ENCODE peak calls at places on chromosomes 16 and 17, in nine cellular contexts. V is neuronal stem cell; J is effector CD4-positive, alpha-beta T cell; N is iris pigment epithelial cell; Q is AG04449; R is NCI-H510A treated with DMSO at 0.1 percent for 48 hours; B is heart left ventricle; Y is stomach; I is dorsolateral prefrontal cortex. F is an unnamed sample.

GRCh38 chr17:488993-489757 is 136.6 kb upstream of the RPH3AL start:
- DNase-seq in V (peak), J (peak), N (peak), Q (no peak), R (no peak), B (peak), Y (no peak), I (no peak), F (peak)

GRCh38 chr16:74608381-74608780 is 1.5 kb upstream of the GLG1 start:
- DNase-seq in V (no peak), J (no peak), N (no peak), Q (no peak), R (no peak), B (no peak), Y (no peak), I (no peak), F (no peak)

GRCh38 chr17:35299108-35299507 is 56.2 kb downstream of the SLFN5 start:
- DNase-seq in V (no peak), J (no peak), N (no peak), Q (no peak), R (no peak), B (no peak), Y (peak), I (no peak), F (no peak)

GRCh38 chr16:1676661-1677060 is 1.4 kb upstream of the JPT2 start:
- DNase-seq in V (no peak), J (no peak), N (no peak), Q (no peak), R (no peak), B (no peak), Y (no peak), I (no peak), F (no peak)

GRCh38 chr16:27264151-27264550 is 4.4 kb downstream of the NSMCE1 start:
- DNase-seq in V (no peak), J (no peak), N (peak), Q (no peak), R (no peak), B (no peak), Y (no peak), I (no peak), F (no peak)

GRCh38 chr16:1688807-1689560 is 10.9 kb downstream of the JPT2 start:
- DNase-seq in V (no peak), J (no peak), N (peak), Q (no peak), R (no peak), B (no peak), Y (peak), I (no peak), F (no peak)

GRCh38 chr16:72985148-72985882 is 62.6 kb downstream of the ZFHX3 start:
- DNase-seq in V (no peak), J (no peak), N (peak), Q (peak), R (no peak), B (peak), Y (no peak), I (no peak), F (no peak)

GRCh38 chr17:74631468-74632195 is 8.1 kb upstream of the CD300E start:
- DNase-seq in V (no peak), J (no peak), N (no peak), Q (no peak), R (no peak), B (no peak), Y (no peak), I (no peak), F (no peak)

GRCh38 chr16:54207837-54208236 is 78.8 kb downstream of the IRX3 start:
- DNase-seq in V (no peak), J (no peak), N (no peak), Q (no peak), R (no peak), B (no peak), Y (no peak), I (no peak), F (no peak)

GRCh38 chr17:80064696-80065095 is 28.3 kb downstream of the CCDC40 start:
- DNase-seq in V (no peak), J (no peak), N (no peak), Q (no peak), R (no peak), B (no peak), Y (no peak), I (no peak), F (no peak)

GRCh38 chr17:73401911-73402310 is 90.1 kb upstream of the CDC42EP4 start:
- DNase-seq in V (peak), J (no peak), N (peak), Q (no peak), R (peak), B (peak), Y (no peak), I (peak), F (no peak)

GRCh38 chr17:57873261-57874057 is 23.6 kb upstream of the MRPS23 start:
- DNase-seq in V (no peak), J (no peak), N (no peak), Q (no peak), R (no peak), B (no peak), Y (no peak), I (no peak), F (no peak)

GRCh38 chr17:9144502-9145233 is 123.4 kb downstream of the NTN1 start:
- DNase-seq in V (no peak), J (no peak), N (no peak), Q (no peak), R (no peak), B (no peak), Y (no peak), I (no peak), F (no peak)

GRCh38 chr16:88099563-88099890 is 148.3 kb downstream of the BANP start:
- DNase-seq in V (no peak), J (no peak), N (no peak), Q (no peak), R (no peak), B (peak), Y (no peak), I (no peak), F (no peak)

GRCh38 chr17:48162946-48163506 is 55.5 kb downstream of the SNX11 start:
- DNase-seq in V (no peak), J (no peak), N (peak), Q (no peak), R (no peak), B (no peak), Y (peak), I (no peak), F (no peak)

GRCh38 chr17:69733171-69734014 is 318.9 kb downstream of the MAP2K6 start:
- DNase-seq in V (no peak), J (no peak), N (peak), Q (peak), R (peak), B (peak), Y (no peak), I (no peak), F (no peak)

GRCh38 chr17:47897561-47897960 is 1.5 kb downstream of the SP2 start:
- DNase-seq in V (no peak), J (no peak), N (no peak), Q (no peak), R (no peak), B (no peak), Y (no peak), I (no peak), F (no peak)

GRCh38 chr16:1781254-1781653 is 1.1 kb downstream of the SPSB3 start:
- DNase-seq in V (no peak), J (no peak), N (no peak), Q (no peak), R (no peak), B (peak), Y (no peak), I (no peak), F (no peak)

GRCh38 chr17:36859701-36860100 is 77.6 kb upstream of the LHX1 start:
- DNase-seq in V (no peak), J (no peak), N (no peak), Q (no peak), R (no peak), B (no peak), Y (no peak), I (no peak), F (no peak)

GRCh38 chr17:45372325-45372869 is 55.6 kb upstream of the MAP3K14 start:
- DNase-seq in V (no peak), J (no peak), N (peak), Q (no peak), R (no peak), B (no peak), Y (no peak), I (no peak), F (no peak)

GRCh38 chr16:85638695-85639409 is 25.7 kb downstream of the GSE1 start:
- DNase-seq in V (no peak), J (no peak), N (no peak), Q (no peak), R (no peak), B (no peak), Y (peak), I (no peak), F (no peak)

GRCh38 chr16:88417684-88418476 is 35.1 kb downstream of the ZNF469 start:
- DNase-seq in V (no peak), J (no peak), N (no peak), Q (no peak), R (no peak), B (no peak), Y (no peak), I (no peak), F (no peak)

GRCh38 chr17:21419299-21420239 is 43.4 kb downstream of the KCNJ12 start:
- DNase-seq in V (no peak), J (peak), N (no peak), Q (no peak), R (no peak), B (no peak), Y (no peak), I (no peak), F (no peak)

GRCh38 chr16:58620396-58620795 is 9.2 kb downstream of the CNOT1 start:
- DNase-seq in V (no peak), J (no peak), N (no peak), Q (no peak), R (no peak), B (no peak), Y (no peak), I (no peak), F (no peak)

GRCh38 chr17:73155410-73156165 is 9.2 kb upstream of the SSTR2 start:
- DNase-seq in V (no peak), J (no peak), N (no peak), Q (no peak), R (peak), B (no peak), Y (no peak), I (peak), F (no peak)

GRCh38 chr17:80468781-80469533 is 7.5 kb downstream of the NPTX1 start:
- DNase-seq in V (no peak), J (no peak), N (no peak), Q (no peak), R (no peak), B (no peak), Y (no peak), I (no peak), F (no peak)

GRCh38 chr17:73304971-73305786 is 6.6 kb downstream of the CDC42EP4 start:
- DNase-seq in V (no peak), J (no peak), N (peak), Q (no peak), R (peak), B (peak), Y (peak), I (peak), F (no peak)

GRCh38 chr17:82492647-82493516 is 26.6 kb upstream of the FOXK2 start:
- DNase-seq in V (no peak), J (no peak), N (peak), Q (no peak), R (no peak), B (no peak), Y (no peak), I (no peak), F (no peak)

GRCh38 chr17:45043268-45043681 is 8.2 kb downstream of the DCAKD start:
- DNase-seq in V (no peak), J (no peak), N (no peak), Q (no peak), R (no peak), B (peak), Y (no peak), I (no peak), F (no peak)

GRCh38 chr17:68195667-68196393 is 52.0 kb upstream of the AMZ2 start:
- DNase-seq in V (no peak), J (no peak), N (no peak), Q (no peak), R (peak), B (no peak), Y (no peak), I (no peak), F (peak)

GRCh38 chr16:58503863-58504688 is 4.1 kb downstream of the NDRG4 start:
- DNase-seq in V (no peak), J (no peak), N (no peak), Q (no peak), R (no peak), B (no peak), Y (no peak), I (no peak), F (no peak)

GRCh38 chr17:1179635-1180433 is at the start of gene ABR:
- DNase-seq in V (peak), J (peak), N (peak), Q (no peak), R (no peak), B (peak), Y (peak), I (peak), F (peak)

GRCh38 chr16:31354394-31355291 is at the start of gene ITGAX:
- DNase-seq in V (no peak), J (no peak), N (peak), Q (no peak), R (no peak), B (peak), Y (peak), I (peak), F (peak)